ENCODE peak calls at places on chromosomes 13 and 19, in six cellular contexts. Y, S, O, Z, X and Q are unnamed samples.
A peak's percentile ranks its signal among the peaks of the same experiment; 100 is the strongest.

GRCh38 chr19:27652281-27652680 is 1560.7 kb downstream of the UQCRFS1 start:
- DNase-seq in Y (no peak), O (no peak), X (no peak), S (no peak), Z (no peak), Q (no peak)

GRCh38 chr19:29060833-29061364 is 152.1 kb downstream of the UQCRFS1 start:
- DNase-seq in O (no peak), Z (peak; percentile 48), S (no peak), X (no peak), Y (no peak), Q (no peak)

GRCh38 chr19:55027472-55028337 is 10.4 kb downstream of the GP6 start:
- DNase-seq in X (no peak), O (no peak), S (no peak), Z (no peak), Y (no peak), Q (no peak)

GRCh38 chr19:32362318-32362691 is 16.9 kb downstream of the ZNF507 start:
- DNase-seq in X (no peak), O (no peak), S (no peak), Y (no peak), Z (no peak), Q (no peak)

GRCh38 chr19:33288666-33289065 is 13.7 kb downstream of the CEBPA start:
- DNase-seq in Z (no peak), S (no peak), O (no peak), X (no peak), Y (no peak), Q (no peak)

GRCh38 chr19:40365613-40366401 is 17.3 kb downstream of the PLD3 start:
- DNase-seq in O (peak; percentile 62), S (peak; percentile 89), X (peak; percentile 6), Z (peak; percentile 98), Y (peak; percentile 79), Q (peak; percentile 66)

GRCh38 chr13:100789481-100789880 is 114.9 kb upstream of the TMTC4 start:
- DNase-seq in O (peak; percentile 49), X (no peak), Z (no peak), S (peak; percentile 20), Y (no peak), Q (peak; percentile 45)

GRCh38 chr13:63942372-63942771 is 2526.7 kb upstream of the PCDH20 start:
- DNase-seq in S (no peak), X (no peak), O (no peak), Z (no peak), Y (no peak), Q (no peak)

GRCh38 chr13:39035204-39035603 is 2.7 kb downstream of the PROSER1 start:
- DNase-seq in Z (peak; percentile 55), O (no peak), X (no peak), Y (no peak), S (no peak), Q (no peak)

GRCh38 chr13:113956571-113956970 is 17.3 kb downstream of the C13orf46 start:
- DNase-seq in S (no peak), X (no peak), Z (no peak), O (no peak), Y (peak; percentile 40), Q (no peak)

GRCh38 chr19:49190781-49191180 is 33.2 kb downstream of the TRPM4 start:
- DNase-seq in X (no peak), Z (no peak), O (no peak), S (no peak), Y (no peak), Q (no peak)